ENCODE peak calls at places on chromosomes 7 and 10, in seven cellular contexts. One of them, this sample, is unnamed.

GRCh38 chr7:132028144-132028920 is 471.9 kb upstream of the PODXL start:
- DNase-seq in amniotic stem cell: no peak
- DNase-seq in activated CD4-positive, alpha-beta T cell treated with anti-CD3 and anti-CD28 coated beads for 24 hours: no peak
- DNase-seq in HT1080: no peak
- DNase-seq in KG1: no peak
- DNase-seq in astrocyte of the hippocampus: no peak
- DNase-seq in GM03348: no peak
- DNase-seq in this sample: no peak

GRCh38 chr7:41709621-41710020 is 6.7 kb upstream of the INHBA start:
- DNase-seq in amniotic stem cell: peak
- DNase-seq in activated CD4-positive, alpha-beta T cell treated with anti-CD3 and anti-CD28 coated beads for 24 hours: no peak
- DNase-seq in HT1080: peak
- DNase-seq in KG1: no peak
- DNase-seq in astrocyte of the hippocampus: peak
- DNase-seq in GM03348: peak
- DNase-seq in this sample: peak

GRCh38 chr10:132306951-132307751 is 599 bp downstream of the STK32C start:
- DNase-seq in amniotic stem cell: no peak
- DNase-seq in activated CD4-positive, alpha-beta T cell treated with anti-CD3 and anti-CD28 coated beads for 24 hours: no peak
- DNase-seq in HT1080: no peak
- DNase-seq in KG1: no peak
- DNase-seq in astrocyte of the hippocampus: peak
- DNase-seq in GM03348: no peak
- DNase-seq in this sample: no peak

GRCh38 chr7:3911685-3912084 is 610.6 kb downstream of the SDK1 start:
- DNase-seq in amniotic stem cell: no peak
- DNase-seq in activated CD4-positive, alpha-beta T cell treated with anti-CD3 and anti-CD28 coated beads for 24 hours: no peak
- DNase-seq in HT1080: peak
- DNase-seq in KG1: no peak
- DNase-seq in astrocyte of the hippocampus: no peak
- DNase-seq in GM03348: no peak
- DNase-seq in this sample: no peak

GRCh38 chr10:101319241-101319915 is 34.6 kb upstream of the BTRC start:
- DNase-seq in amniotic stem cell: no peak
- DNase-seq in activated CD4-positive, alpha-beta T cell treated with anti-CD3 and anti-CD28 coated beads for 24 hours: no peak
- DNase-seq in HT1080: no peak
- DNase-seq in KG1: no peak
- DNase-seq in astrocyte of the hippocampus: peak
- DNase-seq in GM03348: no peak
- DNase-seq in this sample: no peak

GRCh38 chr7:95267754-95268153 is 56.6 kb downstream of the PON1 start:
- DNase-seq in amniotic stem cell: no peak
- DNase-seq in activated CD4-positive, alpha-beta T cell treated with anti-CD3 and anti-CD28 coated beads for 24 hours: no peak
- DNase-seq in HT1080: no peak
- DNase-seq in KG1: no peak
- DNase-seq in astrocyte of the hippocampus: peak
- DNase-seq in GM03348: no peak
- DNase-seq in this sample: no peak

GRCh38 chr10:82938331-82938730 is 1063.3 kb downstream of the NRG3 start:
- DNase-seq in amniotic stem cell: no peak
- DNase-seq in activated CD4-positive, alpha-beta T cell treated with anti-CD3 and anti-CD28 coated beads for 24 hours: no peak
- DNase-seq in HT1080: no peak
- DNase-seq in KG1: no peak
- DNase-seq in astrocyte of the hippocampus: no peak
- DNase-seq in GM03348: no peak
- DNase-seq in this sample: no peak

GRCh38 chr7:17099083-17099973 is 199.1 kb upstream of the AHR start:
- DNase-seq in amniotic stem cell: no peak
- DNase-seq in activated CD4-positive, alpha-beta T cell treated with anti-CD3 and anti-CD28 coated beads for 24 hours: no peak
- DNase-seq in HT1080: peak
- DNase-seq in KG1: no peak
- DNase-seq in astrocyte of the hippocampus: peak
- DNase-seq in GM03348: no peak
- DNase-seq in this sample: peak

GRCh38 chr10:108836362-108836761 is 1086.9 kb downstream of the XPNPEP1 start:
- DNase-seq in amniotic stem cell: no peak
- DNase-seq in activated CD4-positive, alpha-beta T cell treated with anti-CD3 and anti-CD28 coated beads for 24 hours: no peak
- DNase-seq in HT1080: no peak
- DNase-seq in KG1: no peak
- DNase-seq in astrocyte of the hippocampus: no peak
- DNase-seq in GM03348: no peak
- DNase-seq in this sample: no peak

GRCh38 chr7:142176901-142177300 is 65.4 kb downstream of the MGAM2 start:
- DNase-seq in amniotic stem cell: no peak
- DNase-seq in activated CD4-positive, alpha-beta T cell treated with anti-CD3 and anti-CD28 coated beads for 24 hours: no peak
- DNase-seq in HT1080: no peak
- DNase-seq in KG1: no peak
- DNase-seq in astrocyte of the hippocampus: no peak
- DNase-seq in GM03348: no peak
- DNase-seq in this sample: no peak

GRCh38 chr10:484441-484924 is 205.0 kb downstream of the DIP2C start:
- DNase-seq in amniotic stem cell: peak
- DNase-seq in activated CD4-positive, alpha-beta T cell treated with anti-CD3 and anti-CD28 coated beads for 24 hours: no peak
- DNase-seq in HT1080: peak
- DNase-seq in KG1: no peak
- DNase-seq in astrocyte of the hippocampus: peak
- DNase-seq in GM03348: no peak
- DNase-seq in this sample: peak

This sample was measured in MG63.